ENCODE peak calls at places on chromosomes 2 and 18, in four cellular contexts. J is aorta, D is GM23338, S is H9. L is an unnamed sample. For H3K4me1, the result is how much of the 10 kb centered on the place peaks cover.

GRCh38 chr18:36316246-36316645 is 18.7 kb downstream of the FHOD3 start:
- DNase-seq in S (peak), D (no peak), J (no peak), L (no peak)

GRCh38 chr2:232817756-232818155 is 41.4 kb upstream of the KCNJ13 start:
- DNase-seq in J (no peak), D (no peak), S (no peak), L (no peak)

GRCh38 chr2:210502997-210503621 is 26.6 kb upstream of the LANCL1 start:
- DNase-seq in S (peak), J (peak), D (peak), L (peak)

GRCh38 chr2:64128943-64129391 is 15.3 kb downstream of the PELI1 start:
- DNase-seq in J (no peak), D (no peak), S (no peak), L (no peak)

GRCh38 chr18:2258954-2259353 is 312.4 kb downstream of the METTL4 start:
- DNase-seq in D (no peak), S (no peak), J (no peak), L (no peak)

GRCh38 chr2:9703701-9704221 is 73.0 kb upstream of the YWHAQ start:
- DNase-seq in J (no peak), S (no peak), D (no peak), L (no peak)

GRCh38 chr2:217399288-217399687 is 539.4 kb upstream of the TNP1 start:
- DNase-seq in J (no peak), S (no peak), D (no peak), L (no peak)

GRCh38 chr2:59176737-59177136 is 935.6 kb upstream of the FANCL start:
- DNase-seq in J (no peak), D (peak), S (no peak), L (no peak)

GRCh38 chr18:55340998-55341397 is 247.0 kb downstream of the TCF4 start:
- DNase-seq in J (no peak), S (no peak), D (no peak), L (no peak)

GRCh38 chr18:910247-910646 is 5.6 kb downstream of the ADCYAP1 start:
- DNase-seq in D (no peak), J (no peak), S (no peak), L (no peak)

GRCh38 chr2:214481204-214481603 is 70.3 kb downstream of the VWC2L start:
- DNase-seq in D (no peak), S (no peak), J (no peak), L (no peak)

GRCh38 chr2:105179469-105180372 is 61.8 kb upstream of the GPR45 start:
- DNase-seq in S (peak), J (peak), D (peak), L (no peak)

GRCh38 chr2:43387092-43388062 is 161.0 kb upstream of the ZFP36L2 start:
- DNase-seq in D (no peak), J (no peak), S (no peak), L (no peak)

DNA sequence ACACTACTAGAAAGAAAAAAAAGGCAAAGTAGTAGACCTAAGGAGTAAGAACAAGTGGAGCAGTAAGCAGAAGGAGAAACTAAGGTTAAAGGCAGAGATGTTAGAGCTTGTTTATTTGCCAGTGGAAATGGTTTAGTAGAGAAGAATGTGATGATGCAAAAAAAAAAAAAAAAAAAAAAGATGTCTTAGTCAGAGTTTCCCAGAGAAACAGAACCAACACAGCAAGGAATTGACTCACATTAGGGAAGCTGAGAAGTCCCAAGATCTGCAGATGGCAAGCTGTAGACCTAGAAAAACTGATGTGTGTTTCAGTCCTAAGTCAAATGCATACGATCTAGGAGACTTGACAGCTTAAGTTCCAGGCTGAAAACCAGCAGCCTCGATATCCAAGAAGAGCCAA is 1548.8 kb upstream of the LRRTM1 start:
- DNase-seq in D (no peak), J (no peak), S (no peak), L (no peak)
- H3K4me1 ChIP-seq in D (under half), J (under half), S (under half), L (under half)

GRCh38 chr2:24343225-24343882 is 17.0 kb downstream of the ITSN2 start:
- DNase-seq in D (no peak), S (no peak), J (no peak), L (no peak)

GRCh38 chr2:24342110-24342910 is 18.0 kb downstream of the ITSN2 start:
- DNase-seq in S (no peak), D (no peak), J (no peak), L (no peak)

GRCh38 chr2:24334245-24334633 is 26.1 kb downstream of the ITSN2 start:
- DNase-seq in S (no peak), J (no peak), D (no peak), L (no peak)

GRCh38 chr2:24337958-24338357 is 22.4 kb downstream of the ITSN2 start:
- DNase-seq in S (no peak), D (peak), J (no peak), L (no peak)

DNA sequence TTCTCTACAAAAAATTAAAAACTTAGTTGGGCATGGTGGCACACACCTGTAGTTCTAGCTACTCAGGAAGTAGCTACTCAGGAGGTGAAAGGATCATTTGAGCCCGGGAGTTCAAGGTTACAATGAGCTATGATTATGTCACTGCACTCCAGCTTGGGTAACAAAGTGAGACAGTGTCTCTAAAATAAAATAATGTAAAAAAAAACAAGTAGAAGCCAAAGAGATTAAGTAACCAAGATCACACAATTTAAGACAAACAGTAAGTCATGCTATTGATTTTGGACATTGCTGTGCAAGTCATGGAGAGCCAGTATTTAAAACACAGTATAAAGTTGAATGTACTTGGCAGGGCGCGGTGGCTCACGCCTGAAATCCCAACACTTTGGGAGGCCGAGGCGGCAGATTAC is 20.5 kb downstream of the ITSN2 start:
- DNase-seq in D (no peak), S (no peak), J (no peak), L (no peak)
- H3K4me1 ChIP-seq in D (under half), S (under half), J (under half), L (under half)

DNA sequence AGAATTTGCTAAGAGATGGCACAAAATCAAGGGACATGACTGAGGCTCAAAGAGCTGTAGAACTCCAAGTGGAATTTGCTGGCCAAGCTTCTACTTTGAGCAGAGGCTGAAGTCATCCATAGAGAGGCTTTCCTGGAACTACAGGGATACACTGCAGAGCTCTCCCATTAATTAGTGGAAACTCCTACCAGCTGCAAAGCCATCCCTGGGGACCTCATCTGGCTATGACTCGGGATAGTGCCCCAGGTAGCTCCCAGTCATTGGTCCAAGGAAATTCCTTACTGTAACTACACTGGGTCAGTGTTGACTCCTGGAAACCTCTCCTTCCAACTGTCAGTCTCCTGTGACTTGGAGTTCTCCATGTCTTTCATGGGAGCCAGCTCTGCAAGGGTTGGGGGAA is 10.5 kb upstream of the GALM start:
- DNase-seq in J (no peak), S (no peak), D (no peak), L (no peak)
- H3K4me1 ChIP-seq in J (under half), S (under half), D (under half), L (under half)

GRCh38 chr18:9715974-9716373 is 7.9 kb downstream of the RAB31 start:
- DNase-seq in D (no peak), S (no peak), J (no peak), L (no peak)
- H3K4me1 ChIP-seq in D (under half), S (under half), J (under half), L (under half)

GRCh38 chr2:239801404-239802100 is 223.6 kb downstream of the NDUFA10 start:
- DNase-seq in S (peak), J (no peak), D (no peak), L (no peak)
- H3K4me1 ChIP-seq in S (under half), J (under half), D (under half), L (under half)

DNA sequence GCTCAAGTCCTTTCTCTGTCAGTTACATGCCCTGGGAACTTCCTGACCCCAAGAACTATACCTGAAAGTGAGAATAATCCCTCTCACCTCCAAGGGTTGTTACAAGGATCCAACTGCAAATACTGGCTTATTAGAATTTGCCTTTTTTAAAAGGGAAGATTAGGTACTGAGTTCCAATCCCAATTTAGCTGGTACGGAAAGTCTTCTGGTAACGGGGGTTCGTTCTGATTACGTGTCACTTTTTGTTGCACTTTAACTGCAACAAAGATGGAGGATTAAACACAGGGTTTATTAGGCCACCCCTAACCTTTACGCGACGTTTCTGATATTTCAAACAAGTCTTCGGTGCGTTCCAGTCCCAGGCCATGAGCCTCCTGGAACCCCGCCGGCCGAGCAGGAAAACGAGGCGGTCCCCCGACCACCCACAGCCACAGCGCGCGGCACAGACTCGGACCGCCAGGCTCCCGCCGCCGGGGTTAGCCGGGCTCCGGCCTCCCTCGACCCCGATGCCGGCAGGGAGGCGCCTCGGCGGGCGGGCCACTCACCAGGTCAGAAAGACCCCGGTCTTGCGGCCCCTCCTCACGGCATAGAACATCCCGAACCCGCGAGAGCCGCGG is 437 bp downstream of the RNASEH1 start:
- DNase-seq in D (no peak), S (no peak), J (no peak), L (no peak)
- H3K4me1 ChIP-seq in D (under half), S (under half), J (under half), L (under half)

DNA sequence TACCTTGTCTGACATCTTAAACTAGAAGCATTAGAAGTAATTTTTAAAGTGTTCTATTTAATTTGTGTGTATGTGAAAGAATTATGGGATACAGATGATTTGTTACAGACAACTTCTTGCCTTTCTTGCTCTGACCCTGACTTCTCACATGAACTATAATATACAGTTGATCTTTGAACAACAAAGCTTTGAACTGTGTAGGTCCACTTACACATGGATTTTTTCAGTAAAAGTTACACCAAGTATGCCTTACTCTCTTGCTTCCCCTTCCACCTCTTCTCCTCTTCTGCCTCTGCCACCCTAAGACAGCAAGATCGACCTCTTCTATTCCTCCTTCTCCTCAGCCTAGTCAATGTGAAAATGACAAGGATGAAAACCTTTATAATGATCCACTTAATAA is 42.2 kb downstream of the SLC40A1 start:
- DNase-seq in S (no peak), D (no peak), J (no peak), L (no peak)
- H3K4me1 ChIP-seq in S (under half), D (under half), J (under half), L (under half)

DNA sequence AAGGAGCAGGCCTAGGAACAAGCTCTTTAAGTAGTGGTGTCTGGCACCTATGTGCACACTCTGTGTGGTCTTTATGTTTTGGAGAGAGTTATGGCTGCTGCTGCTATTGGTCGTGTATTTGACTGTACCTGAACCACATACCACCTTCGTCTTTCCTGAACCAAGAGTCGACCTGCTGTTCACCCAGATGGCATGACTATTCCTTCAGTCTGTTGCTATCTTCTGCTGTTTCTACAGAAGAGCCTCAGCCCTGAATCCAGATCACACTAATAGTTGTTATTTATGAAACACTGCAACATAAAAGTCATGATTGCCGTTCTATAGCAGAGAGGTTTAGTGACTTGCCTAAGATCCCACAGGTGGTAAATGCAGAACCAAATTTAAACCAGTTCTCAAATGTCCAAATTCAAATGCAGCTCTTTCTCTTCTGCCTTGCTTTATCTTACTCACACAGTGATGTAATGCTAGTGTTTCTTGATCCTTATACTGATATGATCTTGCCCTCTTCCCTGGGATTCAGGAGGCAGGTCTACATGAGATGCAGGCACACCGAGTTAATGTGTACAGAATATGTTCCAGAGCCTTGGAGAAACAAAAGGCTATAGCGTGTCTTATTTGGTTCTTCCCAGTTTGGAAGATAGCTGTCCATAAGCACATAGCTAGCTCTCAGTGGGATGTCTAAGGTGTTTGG is 122.1 kb upstream of the FOSL2 start:
- DNase-seq in J (no peak), D (no peak), S (no peak), L (no peak)
- H3K4me1 ChIP-seq in J (under half), D (under half), S (under half), L (under half)

DNA sequence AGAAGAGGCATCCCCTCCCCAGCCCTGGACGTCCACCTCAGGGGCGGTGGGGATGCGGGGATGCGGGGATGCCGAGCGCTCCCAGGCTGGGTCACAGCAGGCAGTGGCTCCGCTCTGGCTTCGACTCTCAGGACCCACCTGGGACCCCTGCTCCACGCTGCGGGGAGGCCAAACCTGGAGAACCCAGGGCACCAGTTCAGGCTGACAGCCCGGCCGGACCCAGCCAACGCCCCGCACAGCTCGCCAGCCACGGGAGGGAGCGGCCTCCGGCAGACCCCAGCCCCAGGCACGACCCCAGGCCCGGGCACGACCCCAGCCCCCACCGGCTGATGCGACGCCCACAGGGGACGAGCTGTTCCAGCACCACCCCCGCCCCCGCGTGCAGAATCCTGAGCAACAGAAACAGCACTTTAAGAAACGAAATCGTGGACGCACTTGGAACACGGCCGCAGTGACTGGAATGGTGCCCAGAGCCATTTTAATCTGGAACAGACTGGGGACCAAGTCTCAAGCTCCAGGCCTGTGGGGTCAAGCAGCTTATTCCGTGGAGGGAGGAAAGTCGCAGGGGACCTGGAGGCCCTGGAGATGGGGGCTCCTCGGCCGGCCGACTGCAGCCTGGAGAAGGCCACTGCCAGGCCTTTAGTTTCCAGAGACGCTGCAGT is 74.3 kb downstream of the MBP start:
- DNase-seq in D (no peak), S (no peak), J (peak), L (no peak)
- H3K4me1 ChIP-seq in D (under half), S (under half), J (under half), L (half or more)